ENCODE peak calls at places on chromosomes 16 and 17, in six cellular contexts. X is AG10803, S is foreskin fibroblast, G is PC-9, Z is heart left ventricle, I is stomach. A is an unnamed sample.

GRCh38 chr16:1743376-1744337 is 27.7 kb downstream of the NME3 start:
- DNase-seq in S (no peak), G (peak; percentile 86), X (no peak), I (no peak), Z (no peak), A (no peak)

GRCh38 chr16:54931757-54932660 is 1.3 kb downstream of the IRX5 start:
- DNase-seq in G (no peak), X (no peak), S (peak; percentile 63), I (no peak), Z (no peak), A (no peak)

GRCh38 chr17:75693500-75694481 is 26.7 kb downstream of the SAP30BP start:
- DNase-seq in S (peak; percentile 99), X (peak; percentile 98), Z (peak; percentile 95), G (no peak), I (no peak), A (peak; percentile 38)

GRCh38 chr17:82408288-82408937 is 9.7 kb upstream of the HEXD start:
- DNase-seq in X (no peak), G (no peak), Z (peak; percentile 11), I (no peak), S (no peak), A (no peak)

GRCh38 chr16:56048425-56049100 is 142.7 kb upstream of the GNAO1 start:
- DNase-seq in S (no peak), I (no peak), X (no peak), Z (no peak), G (no peak), A (no peak)

GRCh38 chr17:32515677-32516383 is 29.0 kb downstream of the CDK5R1 start:
- DNase-seq in S (no peak), X (no peak), Z (no peak), I (no peak), G (no peak), A (no peak)

GRCh38 chr17:69246726-69247375 is 18.2 kb upstream of the ABCA10 start:
- DNase-seq in G (no peak), I (no peak), X (peak; percentile 58), S (peak; percentile 73), Z (no peak), A (peak; percentile 69)

GRCh38 chr17:27340990-27341595 is 47.2 kb downstream of the WSB1 start:
- DNase-seq in X (no peak), I (no peak), Z (no peak), G (no peak), S (peak; percentile 33), A (no peak)

GRCh38 chr16:9033125-9033830 is 58.2 kb upstream of the HAPSTR1 start:
- DNase-seq in I (peak; percentile 64), S (peak; percentile 77), G (peak; percentile 26), X (peak; percentile 75), Z (no peak), A (peak; percentile 78)

GRCh38 chr16:23692190-23692837 is 13.6 kb downstream of the PLK1 start:
- DNase-seq in Z (no peak), G (no peak), S (no peak), I (no peak), X (no peak), A (no peak)

GRCh38 chr17:7080445-7081041 is 492 bp upstream of the CLEC10A start:
- DNase-seq in G (no peak), S (no peak), X (no peak), I (no peak), Z (peak; percentile 61), A (no peak)

GRCh38 chr16:19555938-19556778 is 655 bp downstream of the VPS35L start:
- DNase-seq in Z (no peak), X (peak; percentile 23), S (peak; percentile 41), I (no peak), G (no peak), A (peak; percentile 57)
- TF ChIP-seq CTCF in Z (no peak), X (peak; percentile 28), S (peak; percentile 2), I (no peak), G (no peak), A (no peak)

DNA sequence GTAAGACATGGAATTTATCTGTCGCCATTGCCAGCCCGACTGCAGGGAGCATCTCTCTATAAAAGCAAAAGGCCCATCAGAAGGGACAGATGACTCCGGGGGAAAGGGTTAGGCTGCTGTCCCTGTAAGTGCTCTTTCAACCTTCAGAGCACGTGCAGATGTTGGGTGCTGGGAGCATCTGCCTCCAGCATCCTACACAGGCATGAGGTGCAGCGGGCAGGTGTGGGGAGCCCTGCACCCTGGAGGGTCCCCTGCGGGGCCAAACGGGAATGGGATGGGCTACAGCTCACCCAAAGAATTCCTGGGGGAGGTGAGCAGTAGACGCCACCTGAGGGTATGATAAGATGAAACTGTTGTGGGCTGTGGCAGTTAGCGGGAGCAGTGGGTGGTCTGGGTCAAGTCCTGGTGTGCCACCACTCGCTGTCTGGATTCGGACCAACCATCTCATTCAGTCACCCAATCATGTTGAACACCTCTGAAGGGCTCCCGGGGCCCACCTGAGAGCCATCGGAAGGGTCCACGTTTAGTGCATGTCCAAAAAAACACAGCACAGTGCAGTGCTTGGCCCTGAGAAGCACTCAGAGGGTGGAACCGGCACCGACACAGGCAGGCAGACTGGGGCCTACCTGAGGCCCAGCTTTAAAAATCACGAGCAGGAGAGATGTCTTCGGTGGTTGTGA is 3.8 kb downstream of the SMCR8 start:
- DNase-seq in X (no peak), S (no peak), I (no peak), Z (no peak), G (no peak), A (no peak)
- H3K4me3 ChIP-seq in X (no peak overlapping the region), S (peak overlapping the region; percentile 9), I (peak overlapping the region; percentile 98), Z (no peak overlapping the region), G (no peak overlapping the region), A (no peak overlapping the region)

DNA sequence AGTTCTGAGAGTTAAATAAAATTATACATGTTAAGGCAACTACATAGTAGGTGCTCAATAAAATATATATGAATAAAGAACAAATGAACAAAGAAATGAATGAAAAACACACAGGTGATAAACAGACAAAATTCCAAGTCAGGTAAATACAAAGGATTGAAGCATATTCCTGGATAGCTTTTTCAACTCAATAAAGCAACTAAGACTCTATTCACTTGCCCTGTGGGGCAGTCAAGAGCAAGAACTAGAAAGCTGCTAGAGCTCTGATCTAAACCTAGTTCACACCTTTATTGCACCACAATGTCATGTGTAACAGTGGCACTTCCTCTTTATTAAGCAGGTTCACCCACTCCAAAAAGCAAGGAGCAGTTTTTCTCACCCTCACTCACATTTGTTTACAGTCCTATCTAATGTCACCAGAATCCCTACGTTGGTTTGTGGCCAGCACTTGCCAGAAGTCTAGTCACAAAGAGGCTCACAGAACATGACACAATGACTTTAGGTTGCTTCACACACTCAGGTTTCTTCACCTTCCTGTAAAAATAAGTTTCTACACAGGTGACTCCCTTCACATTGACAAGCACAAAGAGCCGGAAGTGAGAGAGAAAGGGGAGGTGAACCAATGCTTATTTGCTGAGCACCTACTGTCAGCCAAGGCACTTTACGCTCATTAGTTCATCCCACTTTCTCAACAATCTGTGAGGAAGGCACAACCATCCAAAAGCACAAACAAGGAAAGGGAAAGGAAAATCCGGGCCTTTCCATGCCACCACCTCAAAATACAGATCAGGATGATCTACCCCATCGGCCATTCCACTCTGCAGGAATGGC is 70.8 kb downstream of the XPO6 start:
- DNase-seq in G (peak; percentile 10), I (peak; percentile 31), X (no peak), Z (no peak), S (no peak), A (no peak)
- TF ChIP-seq CTCF in G (no peak), I (no peak), X (no peak), Z (no peak), S (no peak), A (no peak)

GRCh38 chr17:62778990-62779681 is 29.0 kb downstream of the MARCHF10 start:
- DNase-seq in G (peak; percentile 89), Z (peak; percentile 27), I (peak; percentile 72), S (peak; percentile 98), X (peak; percentile 96), A (peak; percentile 98)
- H3K4me3 ChIP-seq in G (peak overlapping the region; percentile 22), Z (no peak overlapping the region), I (no peak overlapping the region), S (no peak overlapping the region), X (peak overlapping the region; percentile 21), A (no peak overlapping the region)

DNA sequence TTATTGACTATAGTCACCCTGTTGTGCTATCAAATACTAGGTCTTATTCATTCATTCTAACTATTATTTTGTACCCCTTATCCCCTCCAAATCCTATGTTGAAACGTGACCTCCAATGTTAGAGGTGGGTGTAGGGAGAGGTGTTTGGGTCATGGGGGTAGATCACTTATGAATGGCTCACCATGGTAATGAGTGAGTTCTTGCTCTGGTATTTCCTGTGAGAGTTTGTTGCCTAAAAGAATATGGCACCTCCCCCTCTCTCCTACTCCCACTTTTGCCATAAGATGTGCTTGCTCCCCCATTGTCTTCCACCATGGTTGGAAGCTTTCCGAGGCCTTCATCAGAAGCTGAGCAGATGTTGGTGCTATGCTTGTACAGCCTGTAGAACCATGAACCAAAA is 59.3 kb upstream of the BRD7 start:
- DNase-seq in I (no peak), Z (no peak), S (peak; percentile 11), X (peak; percentile 16), G (no peak), A (no peak)
- TF ChIP-seq CTCF in I (no peak), Z (no peak), S (no peak), X (no peak), G (no peak), A (no peak)

GRCh38 chr17:3475812-3476686 is at the start of gene ASPA:
- DNase-seq in S (no peak), I (no peak), G (no peak), X (peak; percentile 49), Z (no peak), A (peak; percentile 46)
- H3K4me3 ChIP-seq in S (peak within 1 kb of the TSS; percentile 27), I (peak within 1 kb of the TSS; percentile 43), G (no peak within 1 kb of the TSS), X (peak within 1 kb of the TSS; percentile 47), Z (peak within 1 kb of the TSS; percentile 54), A (peak within 1 kb of the TSS; percentile 10)